ENCODE peak calls at places on chromosomes 1 and 21, in six cellular contexts. L is tibial artery, I is fibroblast of lung, H is lower lobe of right lung, B is lung, V is heart left ventricle. T is an unnamed sample.

GRCh38 chr1:156673387-156674121 is 3.7 kb downstream of the NES start:
- DNase-seq in L (no peak), I (peak; percentile 50), H (no peak), B (no peak), V (peak; percentile 42), T (no peak)

GRCh38 chr1:12556368-12556930 is 61.6 kb downstream of the DHRS3 start:
- DNase-seq in L (peak; percentile 76), I (peak; percentile 96), H (peak; percentile 63), B (peak; percentile 46), V (peak; percentile 70), T (peak; percentile 49)

GRCh38 chr1:155267373-155267772 is 5.2 kb upstream of the SCAMP3 start:
- DNase-seq in L (no peak), I (no peak), H (no peak), B (no peak), V (no peak), T (no peak)

GRCh38 chr1:173297798-173298391 is 90.8 kb upstream of the TNFSF4 start:
- DNase-seq in L (no peak), I (peak; percentile 65), H (no peak), B (no peak), V (no peak), T (no peak)

GRCh38 chr1:155000725-155001437 is 1.7 kb upstream of the ZBTB7B start:
- DNase-seq in L (peak; percentile 82), I (peak; percentile 92), H (peak; percentile 96), B (peak; percentile 96), V (peak; percentile 93), T (peak; percentile 99)

GRCh38 chr1:45863117-45863670 is 59.8 kb downstream of the MAST2 start:
- DNase-seq in L (no peak), I (no peak), H (no peak), B (no peak), V (no peak), T (no peak)

GRCh38 chr1:39615086-39615662 is 24.3 kb downstream of the HEYL start:
- DNase-seq in L (no peak), I (no peak), H (no peak), B (no peak), V (no peak), T (no peak)

GRCh38 chr1:153548722-153549695 is at the start of gene S100A3:
- DNase-seq in L (peak; percentile 86), I (peak; percentile 90), H (peak; percentile 45), B (no peak), V (no peak), T (no peak)

GRCh38 chr1:149936076-149936991 is at the start of gene MTMR11:
- DNase-seq in L (peak; percentile 51), I (peak; percentile 52), H (no peak), B (no peak), V (no peak), T (no peak)

GRCh38 chr1:38860464-38860816 is 868 bp upstream of the RRAGC start:
- DNase-seq in L (no peak), I (no peak), H (no peak), B (no peak), V (no peak), T (no peak)

GRCh38 chr1:224333309-224333926 is 3.4 kb upstream of the NVL start:
- DNase-seq in L (no peak), I (peak; percentile 46), H (no peak), B (no peak), V (no peak), T (no peak)

GRCh38 chr1:9400425-9401079 is 107.9 kb downstream of the SPSB1 start:
- DNase-seq in L (no peak), I (peak; percentile 48), H (no peak), B (no peak), V (no peak), T (no peak)

GRCh38 chr1:91835087-91835521 is 50.8 kb downstream of the TGFBR3 start:
- DNase-seq in L (no peak), I (no peak), H (no peak), B (no peak), V (no peak), T (no peak)

GRCh38 chr1:38728176-38728908 is 131.2 kb downstream of the RRAGC start:
- DNase-seq in L (peak; percentile 33), I (peak; percentile 93), H (no peak), B (peak; percentile 30), V (peak; percentile 72), T (no peak)

GRCh38 chr1:155715777-155716176 is 26.9 kb downstream of the DAP3 start:
- DNase-seq in L (no peak), I (no peak), H (no peak), B (no peak), V (no peak), T (no peak)

GRCh38 chr1:171897304-171897703 is 56.0 kb downstream of the DNM3 start:
- DNase-seq in L (no peak), I (no peak), H (no peak), B (no peak), V (no peak), T (no peak)

GRCh38 chr1:25338188-25338981 is at the start of gene TMEM50A:
- DNase-seq in L (peak; percentile 90), I (peak; percentile 77), H (peak; percentile 92), B (peak; percentile 90), V (peak; percentile 96), T (peak; percentile 92)

GRCh38 chr1:160354388-160354985 is 11.3 kb downstream of the NCSTN start:
- DNase-seq in L (no peak), I (peak; percentile 14), H (no peak), B (no peak), V (no peak), T (no peak)

GRCh38 chr21:14480601-14481000 is 65.5 kb downstream of the SAMSN1 start:
- DNase-seq in L (no peak), I (no peak), H (no peak), B (no peak), V (no peak), T (no peak)

GRCh38 chr1:25484096-25484495 is 53.4 kb downstream of the MACO1 start:
- DNase-seq in L (no peak), I (no peak), H (no peak), B (no peak), V (peak; percentile 75), T (peak; percentile 73)

GRCh38 chr1:116817582-116818064 is 63.4 kb downstream of the CD2 start:
- DNase-seq in L (no peak), I (peak; percentile 21), H (peak; percentile 57), B (peak; percentile 33), V (no peak), T (peak; percentile 33)

DNA sequence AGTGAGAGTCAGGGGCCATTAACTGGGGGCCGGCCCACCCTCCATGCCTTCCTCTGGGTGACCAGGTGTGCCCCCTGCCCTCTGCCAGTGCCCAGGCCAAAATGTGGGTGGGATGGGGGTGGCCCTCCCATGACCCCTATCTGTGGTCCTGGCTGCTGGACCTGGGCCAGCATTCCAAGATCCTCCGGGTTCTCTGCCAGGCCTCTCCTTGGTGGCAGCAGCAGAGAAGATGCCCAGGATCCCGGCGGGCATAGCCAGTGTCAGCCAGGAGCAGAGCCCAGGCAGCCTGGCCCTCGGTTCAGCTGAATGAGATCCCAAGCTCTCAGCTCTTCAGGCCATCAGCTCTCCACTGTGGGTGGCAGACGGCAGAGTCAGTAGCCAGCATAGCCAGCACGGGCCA is 31.3 kb upstream of the ACTRT2 start:
- DNase-seq in L (peak; percentile 15), I (no peak), H (peak; percentile 40), B (no peak), V (peak; percentile 60), T (peak; percentile 52)
- H3K9me3 ChIP-seq in L (peaks cover 14% of the 10 kb centered on the region), I (no peaks in the 10 kb centered on the region), H (peaks cover 11% of the 10 kb centered on the region), B (no peaks in the 10 kb centered on the region), V (peaks cover 15% of the 10 kb centered on the region), T (no peaks in the 10 kb centered on the region)

GRCh38 chr1:4960782-4961475 is 306.5 kb downstream of the AJAP1 start:
- DNase-seq in L (no peak), I (no peak), H (no peak), B (no peak), V (no peak), T (no peak)

GRCh38 chr1:4960336-4960735 is 305.9 kb downstream of the AJAP1 start:
- DNase-seq in L (no peak), I (no peak), H (no peak), B (no peak), V (no peak), T (no peak)

GRCh38 chr1:4957027-4957426 is 302.6 kb downstream of the AJAP1 start:
- DNase-seq in L (no peak), I (no peak), H (no peak), B (no peak), V (no peak), T (no peak)

GRCh38 chr1:4961935-4962645 is 307.7 kb downstream of the AJAP1 start:
- DNase-seq in L (no peak), I (no peak), H (no peak), B (no peak), V (no peak), T (no peak)

GRCh38 chr1:4959216-4959615 is 304.8 kb downstream of the AJAP1 start:
- DNase-seq in L (no peak), I (no peak), H (no peak), B (no peak), V (no peak), T (no peak)
- H3K9me3 ChIP-seq in L (peaks cover 4% of the 10 kb centered on the region), I (no peaks in the 10 kb centered on the region), H (peaks cover 9% of the 10 kb centered on the region), B (no peaks in the 10 kb centered on the region), V (peaks cover 9% of the 10 kb centered on the region), T (no peaks in the 10 kb centered on the region)

DNA sequence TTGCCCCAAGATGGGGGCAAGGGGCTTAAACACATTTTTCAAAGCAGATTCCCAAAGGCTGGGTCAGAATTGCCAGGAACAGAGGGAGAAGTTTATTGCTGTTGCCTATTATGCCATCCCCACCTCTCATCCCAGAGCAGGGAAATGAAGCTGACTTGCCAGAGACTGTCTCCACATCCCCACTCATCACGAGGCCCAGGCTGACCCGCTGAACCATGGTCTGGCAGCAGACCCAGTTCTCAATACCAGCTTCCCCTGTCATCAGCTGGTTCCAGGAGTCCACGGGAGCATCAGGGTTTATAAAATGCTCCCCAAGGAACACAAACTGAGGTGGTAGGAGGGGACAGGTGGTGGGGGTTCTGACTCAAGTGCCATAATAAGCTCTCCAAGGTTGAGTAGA is 605.9 kb downstream of the NPHP4 start:
- DNase-seq in L (no peak), I (no peak), H (no peak), B (no peak), V (no peak), T (no peak)
- H3K9me3 ChIP-seq in L (no peaks in the 10 kb centered on the region), I (no peaks in the 10 kb centered on the region), H (no peaks in the 10 kb centered on the region), B (no peaks in the 10 kb centered on the region), V (no peaks in the 10 kb centered on the region), T (no peaks in the 10 kb centered on the region)

DNA sequence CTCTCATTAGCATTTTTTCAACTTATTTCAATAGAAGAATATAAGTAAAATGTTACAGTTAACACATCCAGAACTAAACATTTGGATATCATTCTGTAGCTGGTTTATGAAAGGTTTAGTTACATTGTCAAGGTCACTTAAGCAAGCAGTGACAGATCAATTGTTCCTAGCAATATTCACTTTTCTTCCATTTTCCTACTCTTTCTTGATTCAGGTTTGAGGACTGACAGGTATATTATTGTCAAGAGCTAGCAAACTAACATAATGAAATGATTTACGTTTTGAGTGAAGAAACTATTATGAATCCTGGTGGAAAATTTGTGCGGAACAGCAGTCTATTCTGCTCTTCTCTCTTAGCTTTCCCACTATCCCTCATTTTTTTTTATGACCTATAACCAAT is 220.4 kb upstream of the ADGRL4 start:
- DNase-seq in L (no peak), I (no peak), H (no peak), B (no peak), V (no peak), T (no peak)
- H3K9me3 ChIP-seq in L (no peaks in the 10 kb centered on the region), I (no peaks in the 10 kb centered on the region), H (no peaks in the 10 kb centered on the region), B (no peaks in the 10 kb centered on the region), V (no peaks in the 10 kb centered on the region), T (no peaks in the 10 kb centered on the region)

GRCh38 chr1:228090613-228091081 is 8.1 kb downstream of the ARF1 start:
- DNase-seq in L (no peak), I (peak; percentile 17), H (no peak), B (no peak), V (peak; percentile 52), T (no peak)
- H3K9me3 ChIP-seq in L (peaks cover 6% of the 10 kb centered on the region), I (no peaks in the 10 kb centered on the region), H (peaks cover 7% of the 10 kb centered on the region), B (no peaks in the 10 kb centered on the region), V (peaks cover 14% of the 10 kb centered on the region), T (no peaks in the 10 kb centered on the region)